ENCODE peak calls at places on chromosomes 6 and 20, in four cellular contexts. One of them, this sample, is unnamed.

GRCh38 chr6:139371421-139372253 is 2.8 kb downstream of the CITED2 start:
- DNase-seq in GF-D8: no peak
- DNase-seq in midbrain: no peak
- DNase-seq in astrocyte of the spinal cord: peak
- DNase-seq in this sample: no peak

GRCh38 chr6:158611600-158612041 is 32.9 kb downstream of the DYNLT1 start:
- DNase-seq in GF-D8: no peak
- DNase-seq in midbrain: no peak
- DNase-seq in astrocyte of the spinal cord: no peak
- DNase-seq in this sample: no peak

GRCh38 chr6:170305772-170306323 is 710 bp upstream of the FAM120B start:
- DNase-seq in GF-D8: no peak
- DNase-seq in midbrain: no peak
- DNase-seq in astrocyte of the spinal cord: peak
- DNase-seq in this sample: no peak

GRCh38 chr6:158222066-158222465 is 53.9 kb downstream of the GTF2H5 start:
- DNase-seq in GF-D8: no peak
- DNase-seq in midbrain: no peak
- DNase-seq in astrocyte of the spinal cord: peak
- DNase-seq in this sample: no peak

GRCh38 chr20:1893721-1894470 is 1.3 kb upstream of the SIRPA start:
- DNase-seq in GF-D8: peak
- DNase-seq in midbrain: peak
- DNase-seq in astrocyte of the spinal cord: no peak
- DNase-seq in this sample: peak

GRCh38 chr20:49541733-49542513 is 26.0 kb downstream of the PTGIS start:
- DNase-seq in GF-D8: peak
- DNase-seq in midbrain: peak
- DNase-seq in astrocyte of the spinal cord: peak
- DNase-seq in this sample: no peak

GRCh38 chr20:10864076-10864672 is 190.4 kb upstream of the JAG1 start:
- DNase-seq in GF-D8: no peak
- DNase-seq in midbrain: no peak
- DNase-seq in astrocyte of the spinal cord: no peak
- DNase-seq in this sample: no peak

GRCh38 chr6:136011475-136011874 is 160.0 kb downstream of the PDE7B start:
- DNase-seq in GF-D8: no peak
- DNase-seq in midbrain: no peak
- DNase-seq in astrocyte of the spinal cord: peak
- DNase-seq in this sample: no peak

GRCh38 chr6:21390537-21391213 is 202.9 kb upstream of the SOX4 start:
- DNase-seq in GF-D8: no peak
- DNase-seq in midbrain: no peak
- DNase-seq in astrocyte of the spinal cord: no peak
- DNase-seq in this sample: no peak

GRCh38 chr20:24241466-24241865 is 228.0 kb upstream of the SYNDIG1 start:
- DNase-seq in GF-D8: no peak
- DNase-seq in midbrain: no peak
- DNase-seq in astrocyte of the spinal cord: no peak
- DNase-seq in this sample: no peak

GRCh38 chr20:54023406-54023805 is 47.0 kb downstream of the BCAS1 start:
- DNase-seq in GF-D8: no peak
- DNase-seq in midbrain: no peak
- DNase-seq in astrocyte of the spinal cord: no peak
- DNase-seq in this sample: no peak

GRCh38 chr6:34352305-34352937 is 40.0 kb downstream of the NUDT3 start:
- DNase-seq in GF-D8: no peak
- DNase-seq in midbrain: no peak
- DNase-seq in astrocyte of the spinal cord: no peak
- DNase-seq in this sample: no peak

GRCh38 chr20:36613974-36614373 is 8.4 kb downstream of the RAB5IF start:
- DNase-seq in GF-D8: no peak
- DNase-seq in midbrain: no peak
- DNase-seq in astrocyte of the spinal cord: no peak
- DNase-seq in this sample: no peak

GRCh38 chr6:134908906-134909516 is 40.9 kb downstream of the ALDH8A1 start:
- DNase-seq in GF-D8: no peak
- DNase-seq in midbrain: no peak
- DNase-seq in astrocyte of the spinal cord: peak
- DNase-seq in this sample: peak

GRCh38 chr6:7910654-7911344 is at the start of gene TXNDC5:
- DNase-seq in GF-D8: no peak
- DNase-seq in midbrain: peak
- DNase-seq in astrocyte of the spinal cord: peak
- DNase-seq in this sample: peak

GRCh38 chr6:45569210-45569945 is 191.6 kb upstream of the SUPT3H start:
- DNase-seq in GF-D8: no peak
- DNase-seq in midbrain: peak
- DNase-seq in astrocyte of the spinal cord: no peak
- DNase-seq in this sample: no peak

GRCh38 chr6:42914546-42914945 is 1.3 kb upstream of the PTCRA start:
- DNase-seq in GF-D8: no peak
- DNase-seq in midbrain: no peak
- DNase-seq in astrocyte of the spinal cord: no peak
- DNase-seq in this sample: peak

GRCh38 chr20:32574296-32575226 is 10.6 kb downstream of the NOL4L start:
- DNase-seq in GF-D8: peak
- DNase-seq in midbrain: peak
- DNase-seq in astrocyte of the spinal cord: peak
- DNase-seq in this sample: no peak

GRCh38 chr6:127118505-127119360 is at the start of gene RSPO3:
- DNase-seq in GF-D8: no peak
- DNase-seq in midbrain: no peak
- DNase-seq in astrocyte of the spinal cord: peak
- DNase-seq in this sample: peak

GRCh38 chr20:24097051-24097450 is 108.5 kb upstream of the GGTLC1 start:
- DNase-seq in GF-D8: no peak
- DNase-seq in midbrain: no peak
- DNase-seq in astrocyte of the spinal cord: no peak
- DNase-seq in this sample: no peak

GRCh38 chr6:137001977-137002302 is 42.8 kb downstream of the IL20RA start:
- DNase-seq in GF-D8: no peak
- DNase-seq in midbrain: no peak
- DNase-seq in astrocyte of the spinal cord: no peak
- DNase-seq in this sample: no peak

GRCh38 chr20:59788196-59788735 is 145.2 kb downstream of the SYCP2 start:
- DNase-seq in GF-D8: no peak
- DNase-seq in midbrain: no peak
- DNase-seq in astrocyte of the spinal cord: no peak
- DNase-seq in this sample: no peak

GRCh38 chr6:107114213-107114871 is 973 bp downstream of the BEND3 start:
- DNase-seq in GF-D8: peak
- DNase-seq in midbrain: peak
- DNase-seq in astrocyte of the spinal cord: peak
- DNase-seq in this sample: peak

GRCh38 chr20:47726632-47727031 is 58.6 kb downstream of the SULF2 start:
- DNase-seq in GF-D8: no peak
- DNase-seq in midbrain: no peak
- DNase-seq in astrocyte of the spinal cord: no peak
- DNase-seq in this sample: no peak

GRCh38 chr6:73388800-73389512 is 5.7 kb upstream of the DDX43 start:
- DNase-seq in GF-D8: peak
- DNase-seq in midbrain: peak
- DNase-seq in astrocyte of the spinal cord: peak
- DNase-seq in this sample: peak

This sample was measured in posterior vena cava.